ENCODE peak calls at places on chromosomes 7 and 10, in ten cellular contexts. One of them, this sample, is unnamed.

GRCh38 chr7:98922392-98923107 is 44.2 kb downstream of the TRRAP start:
- DNase-seq in fibroblast of mammary gland: peak
- DNase-seq in adrenal gland: no peak
- DNase-seq in lower leg skin: peak
- DNase-seq in lower lobe of right lung: peak
- DNase-seq in prostate gland: peak
- DNase-seq in tibial artery: no peak
- DNase-seq in cardiac muscle cell: peak
- DNase-seq in thoracic aorta: no peak
- DNase-seq in type B pancreatic cell: no peak
- DNase-seq in this sample: no peak

GRCh38 chr10:44853148-44853734 is 57.9 kb upstream of the TMEM72 start:
- DNase-seq in fibroblast of mammary gland: peak
- DNase-seq in adrenal gland: no peak
- DNase-seq in lower leg skin: peak
- DNase-seq in lower lobe of right lung: no peak
- DNase-seq in prostate gland: no peak
- DNase-seq in tibial artery: no peak
- DNase-seq in cardiac muscle cell: peak
- DNase-seq in thoracic aorta: no peak
- DNase-seq in type B pancreatic cell: peak
- DNase-seq in this sample: no peak

GRCh38 chr10:70396140-70396539 is 7.8 kb upstream of the EIF4EBP2 start:
- DNase-seq in fibroblast of mammary gland: no peak
- DNase-seq in adrenal gland: no peak
- DNase-seq in lower leg skin: peak
- DNase-seq in lower lobe of right lung: no peak
- DNase-seq in prostate gland: no peak
- DNase-seq in tibial artery: no peak
- DNase-seq in cardiac muscle cell: no peak
- DNase-seq in thoracic aorta: no peak
- DNase-seq in type B pancreatic cell: no peak
- DNase-seq in this sample: no peak

GRCh38 chr7:129875745-129876411 is 76.9 kb downstream of the UBE2H start:
- DNase-seq in fibroblast of mammary gland: peak
- DNase-seq in adrenal gland: no peak
- DNase-seq in lower leg skin: no peak
- DNase-seq in lower lobe of right lung: no peak
- DNase-seq in prostate gland: no peak
- DNase-seq in tibial artery: no peak
- DNase-seq in cardiac muscle cell: peak
- DNase-seq in thoracic aorta: no peak
- DNase-seq in type B pancreatic cell: no peak
- DNase-seq in this sample: no peak

GRCh38 chr10:100579261-100579660 is 43.5 kb downstream of the HIF1AN start:
- DNase-seq in fibroblast of mammary gland: no peak
- DNase-seq in adrenal gland: no peak
- DNase-seq in lower leg skin: no peak
- DNase-seq in lower lobe of right lung: no peak
- DNase-seq in prostate gland: no peak
- DNase-seq in tibial artery: no peak
- DNase-seq in cardiac muscle cell: no peak
- DNase-seq in thoracic aorta: no peak
- DNase-seq in type B pancreatic cell: peak
- DNase-seq in this sample: no peak

GRCh38 chr7:116588225-116588624 is 63.4 kb downstream of the CAV1 start:
- DNase-seq in fibroblast of mammary gland: peak
- DNase-seq in adrenal gland: no peak
- DNase-seq in lower leg skin: no peak
- DNase-seq in lower lobe of right lung: no peak
- DNase-seq in prostate gland: no peak
- DNase-seq in tibial artery: no peak
- DNase-seq in cardiac muscle cell: peak
- DNase-seq in thoracic aorta: no peak
- DNase-seq in type B pancreatic cell: no peak
- DNase-seq in this sample: peak

GRCh38 chr7:5195157-5195556 is 5.1 kb downstream of the WIPI2 start:
- DNase-seq in fibroblast of mammary gland: no peak
- DNase-seq in adrenal gland: no peak
- DNase-seq in lower leg skin: peak
- DNase-seq in lower lobe of right lung: no peak
- DNase-seq in prostate gland: no peak
- DNase-seq in tibial artery: no peak
- DNase-seq in cardiac muscle cell: no peak
- DNase-seq in thoracic aorta: no peak
- DNase-seq in type B pancreatic cell: no peak
- DNase-seq in this sample: no peak

GRCh38 chr10:7715515-7715914 is 12.4 kb downstream of the ITIH2 start:
- DNase-seq in fibroblast of mammary gland: no peak
- DNase-seq in adrenal gland: no peak
- DNase-seq in lower leg skin: no peak
- DNase-seq in lower lobe of right lung: no peak
- DNase-seq in prostate gland: no peak
- DNase-seq in tibial artery: no peak
- DNase-seq in cardiac muscle cell: no peak
- DNase-seq in thoracic aorta: no peak
- DNase-seq in type B pancreatic cell: no peak
- DNase-seq in this sample: no peak

GRCh38 chr10:116536810-116537209 is 8.9 kb upstream of the PNLIP start:
- DNase-seq in fibroblast of mammary gland: no peak
- DNase-seq in adrenal gland: no peak
- DNase-seq in lower leg skin: no peak
- DNase-seq in lower lobe of right lung: no peak
- DNase-seq in prostate gland: no peak
- DNase-seq in tibial artery: no peak
- DNase-seq in cardiac muscle cell: no peak
- DNase-seq in thoracic aorta: no peak
- DNase-seq in type B pancreatic cell: no peak
- DNase-seq in this sample: no peak

GRCh38 chr10:97915346-97915745 is 65.7 kb downstream of the GOLGA7B start:
- DNase-seq in fibroblast of mammary gland: no peak
- DNase-seq in adrenal gland: no peak
- DNase-seq in lower leg skin: no peak
- DNase-seq in lower lobe of right lung: peak
- DNase-seq in prostate gland: no peak
- DNase-seq in tibial artery: no peak
- DNase-seq in cardiac muscle cell: no peak
- DNase-seq in thoracic aorta: no peak
- DNase-seq in type B pancreatic cell: no peak
- DNase-seq in this sample: no peak

GRCh38 chr7:113281223-113281622 is 162.9 kb upstream of the SMIM30 start:
- DNase-seq in fibroblast of mammary gland: no peak
- DNase-seq in adrenal gland: no peak
- DNase-seq in lower leg skin: no peak
- DNase-seq in lower lobe of right lung: no peak
- DNase-seq in prostate gland: no peak
- DNase-seq in tibial artery: no peak
- DNase-seq in cardiac muscle cell: no peak
- DNase-seq in thoracic aorta: no peak
- DNase-seq in type B pancreatic cell: no peak
- DNase-seq in this sample: no peak

GRCh38 chr10:1579671-1580070 is 157.7 kb downstream of the ADARB2 start:
- DNase-seq in fibroblast of mammary gland: no peak
- DNase-seq in adrenal gland: no peak
- DNase-seq in lower leg skin: peak
- DNase-seq in lower lobe of right lung: no peak
- DNase-seq in prostate gland: no peak
- DNase-seq in tibial artery: no peak
- DNase-seq in cardiac muscle cell: no peak
- DNase-seq in thoracic aorta: no peak
- DNase-seq in type B pancreatic cell: no peak
- DNase-seq in this sample: no peak

GRCh38 chr10:100886946-100887345 is 25.8 kb upstream of the SLF2 start:
- DNase-seq in fibroblast of mammary gland: peak
- DNase-seq in adrenal gland: no peak
- DNase-seq in lower leg skin: peak
- DNase-seq in lower lobe of right lung: no peak
- DNase-seq in prostate gland: no peak
- DNase-seq in tibial artery: no peak
- DNase-seq in cardiac muscle cell: peak
- DNase-seq in thoracic aorta: no peak
- DNase-seq in type B pancreatic cell: no peak
- DNase-seq in this sample: no peak

GRCh38 chr7:32518534-32519140 is 23.3 kb downstream of the AVL9 start:
- DNase-seq in fibroblast of mammary gland: peak
- DNase-seq in adrenal gland: no peak
- DNase-seq in lower leg skin: no peak
- DNase-seq in lower lobe of right lung: no peak
- DNase-seq in prostate gland: no peak
- DNase-seq in tibial artery: no peak
- DNase-seq in cardiac muscle cell: peak
- DNase-seq in thoracic aorta: no peak
- DNase-seq in type B pancreatic cell: no peak
- DNase-seq in this sample: no peak

DNA sequence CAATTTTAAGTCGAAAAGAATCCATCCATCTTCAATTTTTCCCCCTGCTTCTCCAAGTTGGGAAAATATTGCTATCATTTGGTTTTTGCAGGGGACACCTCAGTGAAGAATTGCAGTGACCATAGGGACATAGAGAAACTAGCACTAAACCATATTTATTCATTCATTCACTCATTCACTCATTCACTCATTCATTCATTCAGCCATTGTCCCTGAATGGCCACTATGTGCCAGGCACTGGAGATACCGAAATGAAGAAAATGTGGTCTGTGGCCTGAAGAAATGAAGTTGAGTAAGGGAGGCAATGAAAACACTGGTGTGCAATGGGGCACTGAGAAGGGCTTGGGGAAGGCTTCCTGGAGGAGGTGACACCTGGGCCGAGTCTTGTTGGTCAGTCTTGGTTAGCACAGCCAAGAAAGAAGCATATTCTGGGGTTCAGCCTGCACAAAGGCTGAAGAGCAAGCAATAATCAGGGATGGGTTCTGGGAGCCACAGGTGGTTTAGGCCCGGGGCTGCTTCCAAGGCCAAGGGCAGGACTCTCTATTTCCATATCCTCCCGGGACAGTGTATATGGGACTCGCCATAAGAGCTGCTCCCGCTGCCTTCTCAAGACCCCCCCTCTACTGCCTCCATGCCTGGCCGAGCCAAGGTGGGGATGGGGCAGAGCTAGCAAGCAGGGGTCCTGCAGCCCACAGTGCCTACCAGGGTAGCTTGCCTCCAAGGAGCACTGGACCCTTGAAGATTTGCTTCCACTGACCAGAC is 25.5 kb upstream of the C10orf105 start:
- DNase-seq in fibroblast of mammary gland: no peak
- DNase-seq in adrenal gland: no peak
- DNase-seq in lower leg skin: no peak
- DNase-seq in lower lobe of right lung: no peak
- DNase-seq in prostate gland: no peak
- DNase-seq in tibial artery: no peak
- DNase-seq in cardiac muscle cell: no peak
- DNase-seq in thoracic aorta: no peak
- DNase-seq in type B pancreatic cell: no peak
- DNase-seq in this sample: no peak
- TF ChIP-seq CTCF in fibroblast of mammary gland: no peak
- TF ChIP-seq CTCF in adrenal gland: no peak
- TF ChIP-seq CTCF in lower leg skin: no peak
- TF ChIP-seq CTCF in lower lobe of right lung: no peak
- TF ChIP-seq CTCF in prostate gland: no peak
- TF ChIP-seq CTCF in tibial artery: no peak
- TF ChIP-seq CTCF in cardiac muscle cell: no peak
- TF ChIP-seq CTCF in thoracic aorta: no peak
- TF ChIP-seq CTCF in type B pancreatic cell: no peak
- TF ChIP-seq CTCF in this sample: no peak

DNA sequence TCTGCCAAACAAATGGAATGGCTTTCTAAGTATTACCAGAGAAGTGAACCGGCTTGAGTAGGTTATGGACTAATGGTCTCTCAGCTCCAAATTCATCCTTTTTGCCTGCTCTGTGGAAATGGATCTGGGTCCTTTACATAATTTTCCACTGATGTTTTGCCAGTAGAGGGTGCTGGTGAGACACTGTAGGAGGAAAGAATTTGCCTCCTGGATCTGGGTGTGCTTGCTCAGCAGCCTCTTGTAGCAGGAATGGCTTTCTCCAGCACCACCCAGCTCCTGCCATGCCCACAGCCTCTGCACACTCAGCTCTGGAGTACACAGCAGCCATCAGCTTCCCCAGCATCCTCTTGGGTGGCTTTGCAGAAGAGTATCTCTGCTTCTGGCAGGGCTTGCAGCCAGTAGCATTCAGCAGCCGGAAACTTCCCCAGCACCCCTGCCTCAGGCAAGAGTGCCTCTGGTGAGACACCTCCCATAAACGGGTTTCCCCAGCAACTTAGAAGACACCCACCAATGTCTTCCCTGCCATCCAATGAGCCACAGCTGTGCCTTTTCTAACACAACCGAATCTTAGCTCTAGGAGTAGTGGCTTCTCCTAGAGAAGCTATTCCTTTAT is 235.0 kb upstream of the PLPP4 start:
- DNase-seq in fibroblast of mammary gland: peak
- DNase-seq in adrenal gland: no peak
- DNase-seq in lower leg skin: no peak
- DNase-seq in lower lobe of right lung: no peak
- DNase-seq in prostate gland: peak
- DNase-seq in tibial artery: no peak
- DNase-seq in cardiac muscle cell: peak
- DNase-seq in thoracic aorta: no peak
- DNase-seq in type B pancreatic cell: no peak
- DNase-seq in this sample: peak
- TF ChIP-seq CTCF in fibroblast of mammary gland: peak
- TF ChIP-seq CTCF in adrenal gland: no peak
- TF ChIP-seq CTCF in lower leg skin: no peak
- TF ChIP-seq CTCF in lower lobe of right lung: peak
- TF ChIP-seq CTCF in prostate gland: peak
- TF ChIP-seq CTCF in tibial artery: no peak
- TF ChIP-seq CTCF in cardiac muscle cell: peak
- TF ChIP-seq CTCF in thoracic aorta: no peak
- TF ChIP-seq CTCF in type B pancreatic cell: peak
- TF ChIP-seq CTCF in this sample: peak

GRCh38 chr7:69677054-69677847 is 79.0 kb downstream of the AUTS2 start:
- DNase-seq in fibroblast of mammary gland: peak
- DNase-seq in adrenal gland: no peak
- DNase-seq in lower leg skin: no peak
- DNase-seq in lower lobe of right lung: no peak
- DNase-seq in prostate gland: no peak
- DNase-seq in tibial artery: no peak
- DNase-seq in cardiac muscle cell: no peak
- DNase-seq in thoracic aorta: no peak
- DNase-seq in type B pancreatic cell: no peak
- DNase-seq in this sample: no peak
- TF ChIP-seq CTCF in fibroblast of mammary gland: peak
- TF ChIP-seq CTCF in adrenal gland: no peak
- TF ChIP-seq CTCF in lower leg skin: no peak
- TF ChIP-seq CTCF in lower lobe of right lung: peak
- TF ChIP-seq CTCF in prostate gland: no peak
- TF ChIP-seq CTCF in tibial artery: no peak
- TF ChIP-seq CTCF in cardiac muscle cell: peak
- TF ChIP-seq CTCF in thoracic aorta: no peak
- TF ChIP-seq CTCF in type B pancreatic cell: peak
- TF ChIP-seq CTCF in this sample: peak

DNA sequence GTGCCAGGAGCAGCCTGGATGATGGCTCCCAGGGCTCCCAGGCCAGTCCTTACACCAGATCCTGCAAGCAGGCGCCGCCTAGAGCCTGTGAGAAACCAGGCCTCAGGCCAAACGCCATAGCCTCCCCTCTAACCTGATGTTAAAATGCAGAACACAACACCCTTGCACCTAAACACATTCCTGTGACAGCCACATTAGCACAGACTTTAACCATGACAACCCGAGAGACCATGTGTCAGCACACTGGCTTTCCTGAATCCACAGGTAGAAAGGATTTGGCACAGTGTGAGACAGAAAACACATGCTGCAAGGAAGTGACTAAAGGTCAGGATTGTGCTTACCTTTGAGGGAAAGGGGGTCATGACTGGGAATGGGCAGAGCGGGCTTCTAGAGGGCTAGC is 59.9 kb downstream of the SGMS1 start:
- DNase-seq in fibroblast of mammary gland: no peak
- DNase-seq in adrenal gland: no peak
- DNase-seq in lower leg skin: no peak
- DNase-seq in lower lobe of right lung: no peak
- DNase-seq in prostate gland: no peak
- DNase-seq in tibial artery: no peak
- DNase-seq in cardiac muscle cell: no peak
- DNase-seq in thoracic aorta: no peak
- DNase-seq in type B pancreatic cell: no peak
- DNase-seq in this sample: no peak
- TF ChIP-seq CTCF in fibroblast of mammary gland: no peak
- TF ChIP-seq CTCF in adrenal gland: no peak
- TF ChIP-seq CTCF in lower leg skin: no peak
- TF ChIP-seq CTCF in lower lobe of right lung: no peak
- TF ChIP-seq CTCF in prostate gland: no peak
- TF ChIP-seq CTCF in tibial artery: no peak
- TF ChIP-seq CTCF in cardiac muscle cell: no peak
- TF ChIP-seq CTCF in thoracic aorta: no peak
- TF ChIP-seq CTCF in type B pancreatic cell: no peak
- TF ChIP-seq CTCF in this sample: no peak